ENCODE peak calls at places on chromosomes 1 and 21, in five cellular contexts. One of them, this sample, is unnamed.

GRCh38 chr1:201917362-201918033 is 28.8 kb downstream of the SHISA4 start:
- DNase-seq in epithelial cell of esophagus: peak
- DNase-seq in AG10803: peak
- DNase-seq in ovary: no peak
- DNase-seq in heart right ventricle: no peak
- DNase-seq in this sample: peak

GRCh38 chr1:25197982-25198681 is 34.2 kb downstream of the SYF2 start:
- DNase-seq in epithelial cell of esophagus: peak
- DNase-seq in heart right ventricle: no peak
- DNase-seq in AG10803: peak
- DNase-seq in ovary: no peak
- DNase-seq in this sample: no peak

GRCh38 chr1:239067480-239067879 is 318.9 kb upstream of the CHRM3 start:
- DNase-seq in heart right ventricle: no peak
- DNase-seq in epithelial cell of esophagus: no peak
- DNase-seq in ovary: no peak
- DNase-seq in AG10803: no peak
- DNase-seq in this sample: no peak

GRCh38 chr1:5156416-5156815 is 502.0 kb downstream of the AJAP1 start:
- DNase-seq in ovary: no peak
- DNase-seq in heart right ventricle: no peak
- DNase-seq in AG10803: no peak
- DNase-seq in epithelial cell of esophagus: no peak
- DNase-seq in this sample: no peak

GRCh38 chr1:176783281-176783680 is 320.3 kb downstream of the PAPPA2 start:
- DNase-seq in epithelial cell of esophagus: no peak
- DNase-seq in ovary: no peak
- DNase-seq in AG10803: no peak
- DNase-seq in heart right ventricle: no peak
- DNase-seq in this sample: no peak

GRCh38 chr1:241352401-241352800 is 4.6 kb downstream of the RGS7 start:
- DNase-seq in AG10803: no peak
- DNase-seq in epithelial cell of esophagus: no peak
- DNase-seq in heart right ventricle: no peak
- DNase-seq in ovary: no peak
- DNase-seq in this sample: no peak

GRCh38 chr21:30194701-30195299 is 21.1 kb downstream of the CLDN8 start:
- DNase-seq in epithelial cell of esophagus: peak
- DNase-seq in heart right ventricle: no peak
- DNase-seq in AG10803: peak
- DNase-seq in ovary: no peak
- DNase-seq in this sample: peak

GRCh38 chr1:3370856-3371703 is 83.4 kb upstream of the ARHGEF16 start:
- DNase-seq in epithelial cell of esophagus: no peak
- DNase-seq in AG10803: no peak
- DNase-seq in ovary: no peak
- DNase-seq in heart right ventricle: no peak
- DNase-seq in this sample: no peak

GRCh38 chr1:28374297-28374696 is 4.8 kb downstream of the PHACTR4 start:
- DNase-seq in heart right ventricle: no peak
- DNase-seq in AG10803: peak
- DNase-seq in epithelial cell of esophagus: peak
- DNase-seq in ovary: no peak
- DNase-seq in this sample: peak

GRCh38 chr1:243299069-243299468 is 43.2 kb downstream of the SDCCAG8 start:
- DNase-seq in epithelial cell of esophagus: no peak
- DNase-seq in AG10803: no peak
- DNase-seq in ovary: no peak
- DNase-seq in heart right ventricle: no peak
- DNase-seq in this sample: no peak

GRCh38 chr21:33059319-33059894 is 10.5 kb upstream of the OLIG1 start:
- DNase-seq in AG10803: no peak
- DNase-seq in heart right ventricle: no peak
- DNase-seq in ovary: no peak
- DNase-seq in epithelial cell of esophagus: peak
- DNase-seq in this sample: no peak

GRCh38 chr1:116668277-116668676 is 744 bp upstream of the IGSF3 start:
- DNase-seq in heart right ventricle: no peak
- DNase-seq in epithelial cell of esophagus: no peak
- DNase-seq in ovary: no peak
- DNase-seq in AG10803: no peak
- DNase-seq in this sample: no peak

GRCh38 chr1:13749543-13750307 is 49.7 kb downstream of the PRDM2 start:
- DNase-seq in ovary: peak
- DNase-seq in heart right ventricle: peak
- DNase-seq in epithelial cell of esophagus: peak
- DNase-seq in AG10803: peak
- DNase-seq in this sample: peak

GRCh38 chr1:4674117-4674516 is 19.7 kb downstream of the AJAP1 start:
- DNase-seq in AG10803: no peak
- DNase-seq in ovary: no peak
- DNase-seq in epithelial cell of esophagus: no peak
- DNase-seq in heart right ventricle: no peak
- DNase-seq in this sample: no peak

GRCh38 chr1:76901158-76901767 is 34.0 kb downstream of the ST6GALNAC5 start:
- DNase-seq in heart right ventricle: no peak
- DNase-seq in AG10803: peak
- DNase-seq in epithelial cell of esophagus: peak
- DNase-seq in ovary: peak
- DNase-seq in this sample: peak

GRCh38 chr1:225896937-225897549 is 8.1 kb upstream of the LEFTY1 start:
- DNase-seq in epithelial cell of esophagus: peak
- DNase-seq in AG10803: no peak
- DNase-seq in ovary: no peak
- DNase-seq in heart right ventricle: no peak
- DNase-seq in this sample: no peak

GRCh38 chr1:203117611-203118575 is 9.6 kb upstream of the ADORA1 start:
- DNase-seq in epithelial cell of esophagus: peak
- DNase-seq in AG10803: peak
- DNase-seq in heart right ventricle: peak
- DNase-seq in ovary: peak
- DNase-seq in this sample: peak

GRCh38 chr1:147478556-147478955 is 62.7 kb upstream of the BCL9 start:
- DNase-seq in heart right ventricle: no peak
- DNase-seq in ovary: no peak
- DNase-seq in epithelial cell of esophagus: peak
- DNase-seq in AG10803: no peak
- DNase-seq in this sample: no peak

GRCh38 chr1:77288275-77288674 is 6.5 kb downstream of the AK5 start:
- DNase-seq in epithelial cell of esophagus: peak
- DNase-seq in AG10803: peak
- DNase-seq in ovary: no peak
- DNase-seq in heart right ventricle: no peak
- DNase-seq in this sample: peak

GRCh38 chr21:45644041-45644906 is 749 bp downstream of the PCBP3 start:
- DNase-seq in heart right ventricle: peak
- DNase-seq in AG10803: no peak
- DNase-seq in ovary: peak
- DNase-seq in epithelial cell of esophagus: no peak
- DNase-seq in this sample: no peak

GRCh38 chr1:204991342-204991844 is 51.6 kb upstream of the CNTN2 start:
- DNase-seq in heart right ventricle: no peak
- DNase-seq in ovary: no peak
- DNase-seq in epithelial cell of esophagus: no peak
- DNase-seq in AG10803: no peak
- DNase-seq in this sample: no peak

GRCh38 chr1:1436634-1437032 is 1.1 kb downstream of the VWA1 start:
- DNase-seq in AG10803: no peak
- DNase-seq in heart right ventricle: no peak
- DNase-seq in epithelial cell of esophagus: no peak
- DNase-seq in ovary: no peak
- DNase-seq in this sample: no peak
- H3K4me3 ChIP-seq in AG10803: no peak
- H3K4me3 ChIP-seq in heart right ventricle: peak
- H3K4me3 ChIP-seq in epithelial cell of esophagus: peak
- H3K4me3 ChIP-seq in ovary: peak
- H3K4me3 ChIP-seq in this sample: no peak

DNA sequence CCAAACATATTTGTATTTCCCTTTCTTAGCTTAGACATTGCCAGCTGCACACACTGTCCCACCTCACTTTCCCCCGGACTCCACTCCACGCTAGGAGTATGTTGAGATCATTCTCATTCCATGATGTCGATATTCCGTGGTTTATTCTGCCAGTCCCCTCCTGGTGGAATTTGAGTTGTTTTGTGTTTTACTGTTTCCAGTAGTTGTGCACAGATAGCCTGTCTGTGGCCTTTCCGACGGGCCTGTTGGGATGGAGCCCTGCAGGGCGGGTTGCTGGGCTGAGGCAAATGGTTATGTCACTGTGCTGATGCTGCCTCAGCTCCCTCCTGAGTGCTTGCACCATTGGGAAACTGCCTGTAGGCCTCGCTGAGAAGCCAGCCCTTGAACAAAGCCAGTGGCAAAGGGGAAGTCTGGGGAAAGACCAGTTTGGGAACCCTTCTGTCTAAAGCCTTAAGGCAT is 12.8 kb downstream of the TRAPPC10 start:
- DNase-seq in AG10803: peak
- DNase-seq in heart right ventricle: peak
- DNase-seq in ovary: peak
- DNase-seq in epithelial cell of esophagus: peak
- DNase-seq in this sample: peak
- TF ChIP-seq CTCF in AG10803: peak
- TF ChIP-seq CTCF in heart right ventricle: no peak
- TF ChIP-seq CTCF in ovary: peak
- TF ChIP-seq CTCF in epithelial cell of esophagus: peak
- TF ChIP-seq CTCF in this sample: peak

GRCh38 chr1:223711838-223712183 is 528 bp upstream of the CAPN2 start:
- DNase-seq in ovary: no peak
- DNase-seq in heart right ventricle: no peak
- DNase-seq in epithelial cell of esophagus: no peak
- DNase-seq in AG10803: no peak
- DNase-seq in this sample: no peak
- H3K4me3 ChIP-seq in ovary: peak
- H3K4me3 ChIP-seq in heart right ventricle: peak
- H3K4me3 ChIP-seq in epithelial cell of esophagus: peak
- H3K4me3 ChIP-seq in AG10803: peak
- H3K4me3 ChIP-seq in this sample: peak

GRCh38 chr1:164953095-164953494 is 394.1 kb downstream of the PBX1 start:
- DNase-seq in heart right ventricle: no peak
- DNase-seq in epithelial cell of esophagus: no peak
- DNase-seq in AG10803: no peak
- DNase-seq in ovary: no peak
- DNase-seq in this sample: no peak
- TF ChIP-seq CTCF in heart right ventricle: no peak
- TF ChIP-seq CTCF in epithelial cell of esophagus: peak
- TF ChIP-seq CTCF in AG10803: no peak
- TF ChIP-seq CTCF in ovary: no peak
- TF ChIP-seq CTCF in this sample: peak

DNA sequence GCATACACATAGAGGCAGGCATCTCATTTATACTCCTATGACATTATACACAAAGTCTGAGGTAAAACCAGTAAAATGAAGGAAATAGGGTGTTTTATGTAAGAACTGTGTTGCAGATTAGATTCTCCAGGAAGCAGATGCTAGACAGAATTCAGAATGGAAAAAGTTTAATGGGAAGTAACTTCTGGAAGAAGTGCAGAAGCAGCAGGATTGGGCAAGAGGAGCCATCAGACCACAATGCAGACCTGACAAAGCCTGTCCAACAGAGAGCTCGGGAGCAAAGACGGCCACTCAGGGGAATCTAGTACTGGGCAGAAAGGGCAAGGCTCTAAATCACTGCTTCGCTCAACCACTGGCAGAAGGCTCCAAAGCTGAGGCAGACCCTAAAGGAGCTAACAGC is 33.7 kb downstream of the FBXO42 start:
- DNase-seq in ovary: no peak
- DNase-seq in heart right ventricle: peak
- DNase-seq in AG10803: peak
- DNase-seq in epithelial cell of esophagus: no peak
- DNase-seq in this sample: peak
- H3K4me3 ChIP-seq in ovary: no peak
- H3K4me3 ChIP-seq in heart right ventricle: no peak
- H3K4me3 ChIP-seq in AG10803: no peak
- H3K4me3 ChIP-seq in epithelial cell of esophagus: no peak
- H3K4me3 ChIP-seq in this sample: no peak